ENCODE peak calls at places on chromosomes 12 and 14, in four cellular contexts. J is OCI-LY7, G is left ventricle myocardium inferior, N is kidney epithelial cell. Y is an unnamed sample.

GRCh38 chr14:34554540-34555250 is 15.2 kb upstream of the EAPP start:
- DNase-seq in J (peak), N (no peak), G (no peak), Y (peak)

GRCh38 chr12:109949089-109949488 is 47.1 kb downstream of the GIT2 start:
- DNase-seq in G (no peak), J (no peak), N (peak), Y (no peak)

GRCh38 chr12:57754411-57755193 is at the start of gene MARCHF9:
- DNase-seq in G (peak), J (peak), N (no peak), Y (no peak)

GRCh38 chr12:112515868-112516267 is 97.1 kb downstream of the PTPN11 start:
- DNase-seq in J (no peak), G (no peak), N (no peak), Y (no peak)

GRCh38 chr12:120367252-120367923 is 1.6 kb downstream of the MSI1 start:
- DNase-seq in N (no peak), J (no peak), G (no peak), Y (no peak)

GRCh38 chr14:75044322-75044721 is 6.9 kb downstream of the MLH3 start:
- DNase-seq in J (no peak), N (no peak), G (no peak), Y (peak)

GRCh38 chr14:51094282-51094821 is 553 bp downstream of the TRIM9 start:
- DNase-seq in N (no peak), G (no peak), J (no peak), Y (no peak)

GRCh38 chr12:61739925-61740324 is 520.3 kb upstream of the USP15 start:
- DNase-seq in N (no peak), G (no peak), J (no peak), Y (no peak)

GRCh38 chr12:77608157-77608755 is 222.4 kb upstream of the NAV3 start:
- DNase-seq in G (no peak), J (no peak), N (no peak), Y (no peak)

GRCh38 chr12:5889381-5890047 is 55.5 kb downstream of the ANO2 start:
- DNase-seq in G (no peak), N (no peak), J (peak), Y (no peak)

GRCh38 chr12:1857086-1857485 is 36.7 kb downstream of the LRTM2 start:
- DNase-seq in N (no peak), J (no peak), G (no peak), Y (no peak)

GRCh38 chr12:18723752-18724151 is 14.1 kb downstream of the PLCZ1 start:
- DNase-seq in N (peak), J (no peak), G (no peak), Y (peak)

GRCh38 chr12:17661250-17661649 is 428.7 kb downstream of the RERGL start:
- DNase-seq in N (no peak), G (no peak), J (no peak), Y (no peak)

GRCh38 chr12:92464911-92465310 is 237.9 kb upstream of the PLEKHG7 start:
- DNase-seq in N (no peak), J (peak), G (no peak), Y (no peak)

GRCh38 chr14:105025429-105025828 is 4.5 kb upstream of the CDCA4 start:
- DNase-seq in J (no peak), G (no peak), N (no peak), Y (no peak)

GRCh38 chr14:54761835-54762234 is 140.8 kb downstream of the GCH1 start:
- DNase-seq in J (no peak), N (no peak), G (no peak), Y (no peak)

GRCh38 chr12:58349161-58349560 is 407.8 kb downstream of the ATP23 start:
- DNase-seq in G (no peak), J (no peak), N (no peak), Y (no peak)

GRCh38 chr12:50567926-50568325 is 63.1 kb downstream of the DIP2B start:
- DNase-seq in N (no peak), G (no peak), J (no peak), Y (no peak)

GRCh38 chr14:51240804-51241380 is 845 bp downstream of the TMX1 start:
- DNase-seq in G (no peak), J (no peak), N (no peak), Y (no peak)

GRCh38 chr12:4809449-4810218 is 89.4 kb downstream of the GALNT8 start:
- DNase-seq in N (no peak), J (no peak), G (no peak), Y (no peak)

GRCh38 chr12:80033457-80033856 is 65.9 kb upstream of the OTOGL start:
- DNase-seq in N (peak), G (no peak), J (no peak), Y (peak)

GRCh38 chr12:19681007-19681406 is 241.7 kb downstream of the AEBP2 start:
- DNase-seq in G (no peak), N (no peak), J (no peak), Y (no peak)

GRCh38 chr12:93441111-93441616 is 583 bp downstream of the UBE2N start:
- DNase-seq in N (no peak), G (peak), J (peak), Y (no peak)

GRCh38 chr14:87264386-87264785 is 728.6 kb downstream of the GALC start:
- DNase-seq in N (no peak), J (no peak), G (no peak), Y (no peak)

GRCh38 chr14:26966942-26967341 is 369.1 kb upstream of the NOVA1 start:
- DNase-seq in N (peak), J (no peak), G (no peak), Y (peak)

GRCh38 chr12:119713551-119714031 is 45.7 kb downstream of the PRKAB1 start:
- DNase-seq in N (no peak), G (no peak), J (no peak), Y (no peak)

GRCh38 chr14:68690106-68690960 is 102.5 kb downstream of the ZFP36L1 start:
- DNase-seq in J (no peak), G (no peak), N (no peak), Y (no peak)

GRCh38 chr12:63095369-63095967 is 55.5 kb downstream of the AVPR1A start:
- DNase-seq in N (no peak), J (no peak), G (no peak), Y (no peak)

GRCh38 chr14:25032092-25032784 is 17.7 kb downstream of the STXBP6 start:
- DNase-seq in N (no peak), J (peak), G (no peak), Y (no peak)

GRCh38 chr12:12070674-12071661 is at the start of gene BCL2L14:
- DNase-seq in J (no peak), N (no peak), G (no peak), Y (no peak)
- H3K4me3 ChIP-seq in J (no peak), N (no peak), G (no peak), Y (no peak)

DNA sequence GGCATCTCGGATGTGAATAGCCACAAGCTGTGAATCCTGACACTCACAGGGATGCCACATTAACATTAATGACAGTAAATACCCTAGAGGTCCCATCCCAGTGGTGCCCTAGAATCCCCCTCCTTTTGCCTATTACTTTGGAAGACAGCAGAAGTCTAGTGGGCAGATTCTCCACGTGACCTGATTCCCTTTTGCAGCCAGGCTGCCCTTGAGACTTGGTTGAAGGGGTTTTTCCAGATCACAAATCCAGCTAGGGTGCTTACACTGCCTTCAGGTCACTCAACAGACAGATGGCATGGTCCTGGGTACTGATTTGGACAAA is 8.7 kb downstream of the HDAC7 start:
- DNase-seq in J (no peak), G (no peak), N (no peak), Y (no peak)
- H3K4me3 ChIP-seq in J (peak), G (peak), N (no peak), Y (no peak)

GRCh38 chr14:64391986-64392385 is 3.8 kb downstream of the MTHFD1 start:
- DNase-seq in N (no peak), J (no peak), G (no peak), Y (no peak)
- H3K4me3 ChIP-seq in N (no peak), J (no peak), G (no peak), Y (no peak)

GRCh38 chr14:60508363-60508706 is 611 bp upstream of the SIX6 start:
- DNase-seq in N (no peak), G (no peak), J (no peak), Y (no peak)

GRCh38 chr14:60506985-60507829 is 1.7 kb upstream of the SIX6 start:
- DNase-seq in J (no peak), N (no peak), G (no peak), Y (no peak)

GRCh38 chr14:60506010-60506409 is 2.9 kb upstream of the SIX6 start:
- DNase-seq in G (no peak), J (no peak), N (no peak), Y (no peak)

GRCh38 chr14:60506462-60506984 is 2.4 kb upstream of the SIX6 start:
- DNase-seq in J (no peak), N (no peak), G (no peak), Y (no peak)

DNA sequence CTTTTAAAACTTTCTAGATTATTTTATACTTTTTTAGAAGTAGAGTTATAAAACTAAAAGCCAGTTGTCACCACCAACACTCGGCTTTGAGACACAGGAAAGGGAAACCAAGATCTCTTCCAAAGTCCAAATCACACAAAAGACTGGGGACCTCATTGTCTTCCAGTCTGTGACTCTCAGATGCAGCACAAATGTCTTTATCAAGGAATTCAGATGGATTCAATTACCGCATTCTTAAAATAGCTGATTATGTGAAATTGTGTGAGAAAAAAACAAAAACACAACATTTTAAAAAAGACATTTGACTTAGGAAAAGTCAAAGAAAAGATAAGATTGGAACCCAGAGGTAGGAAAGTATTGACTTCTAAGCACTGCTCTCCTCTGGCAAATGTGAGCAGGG is 3.5 kb upstream of the SIX6 start:
- DNase-seq in G (no peak), N (no peak), J (no peak), Y (no peak)
- H3K4me3 ChIP-seq in G (no peak), N (no peak), J (no peak), Y (no peak)

GRCh38 chr14:102556098-102556677 is 36.3 kb upstream of the RCOR1 start:
- DNase-seq in N (no peak), G (no peak), J (no peak), Y (no peak)
- H3K4me3 ChIP-seq in N (no peak), G (peak), J (no peak), Y (no peak)

GRCh38 chr14:89681086-89682018 is 264.3 kb upstream of the FOXN3 start:
- DNase-seq in G (no peak), J (peak), N (no peak), Y (no peak)
- H3K4me3 ChIP-seq in G (no peak), J (peak), N (no peak), Y (no peak)

GRCh38 chr12:102903318-102904007 is 13.6 kb downstream of the PAH start:
- DNase-seq in N (no peak), G (no peak), J (no peak), Y (no peak)

GRCh38 chr12:102900389-102900788 is 16.7 kb downstream of the PAH start:
- DNase-seq in G (no peak), N (no peak), J (no peak), Y (no peak)

GRCh38 chr12:102907918-102908317 is 9.1 kb downstream of the PAH start:
- DNase-seq in J (no peak), G (no peak), N (no peak), Y (no peak)

GRCh38 chr12:102905229-102905628 is 11.8 kb downstream of the PAH start:
- DNase-seq in N (no peak), G (no peak), J (no peak), Y (no peak)

GRCh38 chr12:102902093-102902492 is 15.0 kb downstream of the PAH start:
- DNase-seq in G (no peak), N (no peak), J (no peak), Y (no peak)
- H3K4me3 ChIP-seq in G (no peak), N (no peak), J (no peak), Y (no peak)

DNA sequence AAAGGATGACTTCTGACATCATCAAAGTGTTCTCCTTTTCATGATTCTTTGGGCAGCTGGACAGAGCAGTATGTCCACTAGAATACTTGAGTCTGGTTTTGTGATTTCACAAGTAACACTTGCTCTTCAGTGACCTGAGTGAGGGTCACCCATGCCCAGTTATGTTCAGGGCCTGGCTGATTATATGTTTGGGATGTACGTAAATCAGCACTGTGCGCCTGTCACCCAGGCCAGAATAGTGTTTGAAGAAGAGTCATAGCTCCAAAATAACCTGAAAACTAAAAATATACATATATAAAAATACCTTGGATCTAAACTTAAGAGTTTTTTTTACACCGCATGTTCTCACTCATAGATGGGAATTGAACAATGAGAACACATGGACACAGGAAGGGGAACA is 3.8 kb downstream of the BICD1 start:
- DNase-seq in N (no peak), G (no peak), J (no peak), Y (no peak)
- H3K4me3 ChIP-seq in N (no peak), G (no peak), J (peak), Y (no peak)

DNA sequence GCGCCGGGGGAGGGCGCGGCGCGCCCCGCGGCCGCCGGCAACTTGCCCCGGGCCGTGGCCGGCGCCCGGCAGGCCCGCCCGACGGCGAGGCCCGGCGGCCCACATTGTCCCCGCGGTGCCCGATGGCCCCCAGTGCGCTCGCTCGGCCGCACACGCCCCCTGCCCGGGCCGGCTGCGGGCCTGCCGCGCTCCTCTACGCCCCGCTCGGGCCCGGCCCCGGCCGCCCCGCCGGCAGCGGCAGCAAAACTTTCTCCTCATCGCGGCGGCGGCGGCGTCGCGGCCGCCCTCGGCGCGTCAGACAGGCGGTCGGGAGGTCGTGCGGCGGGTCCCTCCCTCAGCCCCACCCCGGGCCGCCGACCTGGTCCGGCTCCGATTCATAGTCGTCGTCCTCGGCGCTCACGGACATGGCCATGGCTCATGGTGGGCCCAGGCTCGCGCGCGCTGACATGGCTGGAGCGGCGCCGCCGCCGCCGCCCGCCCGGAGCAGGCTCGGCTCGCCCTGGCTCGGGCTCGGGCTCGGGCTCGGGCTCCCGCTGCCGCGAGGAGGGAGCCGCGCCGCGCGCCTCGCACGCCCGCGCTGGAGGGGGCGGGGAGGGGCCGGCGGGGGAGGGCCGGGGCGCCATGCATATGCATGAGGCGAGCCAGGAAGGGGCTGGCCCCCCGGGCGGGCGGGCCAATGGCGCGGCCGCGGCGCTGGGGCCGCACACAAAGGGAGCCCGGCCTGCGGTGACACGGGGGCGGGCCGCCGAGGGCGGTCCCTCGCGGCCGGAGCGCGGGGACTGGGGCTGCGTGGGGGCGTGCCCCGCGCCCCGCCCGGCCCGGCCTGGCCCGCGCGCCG is 67.1 kb downstream of the RNF34 start:
- DNase-seq in J (peak), N (peak), G (peak), Y (peak)
- H3K4me3 ChIP-seq in J (peak), N (peak), G (peak), Y (peak)

DNA sequence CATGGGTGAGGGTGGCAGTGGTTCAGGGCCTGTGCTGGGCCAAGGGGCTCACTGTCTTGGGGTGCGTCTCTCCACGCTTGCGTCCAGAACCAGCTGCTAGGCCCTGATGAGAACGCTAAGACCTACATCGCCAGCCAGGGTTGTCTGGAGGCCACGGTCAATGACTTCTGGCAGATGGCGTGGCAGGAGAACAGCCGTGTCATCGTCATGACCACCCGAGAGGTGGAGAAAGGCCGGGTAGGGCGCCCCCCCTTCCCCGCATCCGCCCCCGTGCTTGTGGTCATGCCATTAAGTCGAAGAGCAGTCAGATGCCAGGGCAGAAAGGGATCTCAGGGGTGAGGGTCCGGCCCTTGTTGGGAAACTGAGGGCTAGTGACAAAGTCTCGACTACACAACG is 5.2 kb downstream of the PTPN6 start:
- DNase-seq in N (no peak), G (no peak), J (no peak), Y (no peak)
- H3K4me3 ChIP-seq in N (no peak), G (no peak), J (no peak), Y (no peak)